ENCODE peak calls at places on chromosomes 1 and 21, in four cellular contexts. A is A549, Y is GM12878, D is K562. Z is an unnamed sample.

GRCh38 chr1:185672719-185673360 is 61.4 kb upstream of the HMCN1 start:
- DNase-seq in A (no peak), Y (no peak), D (no peak), Z (no peak)

GRCh38 chr1:15941044-15941840 is 34.7 kb downstream of the ZBTB17 start:
- DNase-seq in A (no peak), Y (no peak), D (no peak), Z (no peak)

GRCh38 chr21:41848971-41849580 is 30.1 kb downstream of the PRDM15 start:
- DNase-seq in A (peak), Y (no peak), D (no peak), Z (no peak)

GRCh38 chr1:185837711-185838110 is 103.5 kb downstream of the HMCN1 start:
- DNase-seq in A (no peak), Y (no peak), D (no peak), Z (no peak)

GRCh38 chr21:46191257-46191685 is 7.0 kb upstream of the SPATC1L start:
- DNase-seq in A (no peak), Y (no peak), D (no peak), Z (peak)

GRCh38 chr1:156618853-156619581 is at the start of gene HAPLN2:
- DNase-seq in A (peak), Y (no peak), D (no peak), Z (no peak)

GRCh38 chr1:214974002-214974401 is 108.5 kb upstream of the KCNK2 start:
- DNase-seq in A (no peak), Y (no peak), D (no peak), Z (no peak)

GRCh38 chr21:45363921-45364463 is 41.0 kb upstream of the COL18A1 start:
- DNase-seq in A (peak), Y (peak), D (peak), Z (no peak)

GRCh38 chr1:173411835-173412742 is 65.0 kb upstream of the PRDX6 start:
- DNase-seq in A (peak), Y (no peak), D (no peak), Z (no peak)

GRCh38 chr1:154729031-154729442 is 121.1 kb upstream of the ADAR start:
- DNase-seq in A (peak), Y (no peak), D (peak), Z (no peak)

GRCh38 chr1:114468710-114469468 is 42.1 kb downstream of the TRIM33 start:
- DNase-seq in A (no peak), Y (no peak), D (no peak), Z (no peak)

GRCh38 chr1:15459771-15460719 is 3.5 kb downstream of the CELA2A start:
- DNase-seq in A (no peak), Y (no peak), D (no peak), Z (peak)

GRCh38 chr1:71667224-71667623 is 586.4 kb upstream of the ZRANB2 start:
- DNase-seq in A (no peak), Y (no peak), D (no peak), Z (no peak)

GRCh38 chr1:22749503-22749902 is 38.9 kb downstream of the EPHB2 start:
- DNase-seq in A (no peak), Y (no peak), D (no peak), Z (no peak)

GRCh38 chr1:44707959-44708831 is 22.8 kb downstream of the RNU5D-1 start:
- DNase-seq in A (peak), Y (no peak), D (peak), Z (peak)

GRCh38 chr1:108000620-108001105 is 35.7 kb upstream of the VAV3 start:
- DNase-seq in A (peak), Y (no peak), D (no peak), Z (peak)

GRCh38 chr21:35458406-35458805 is 409.3 kb upstream of the RUNX1 start:
- DNase-seq in A (no peak), Y (no peak), D (no peak), Z (no peak)

GRCh38 chr1:84078108-84078823 is 65.8 kb upstream of the PRKACB start:
- DNase-seq in A (peak), Y (no peak), D (peak), Z (no peak)

GRCh38 chr1:13809461-13810159 is 109.6 kb downstream of the PRDM2 start:
- DNase-seq in A (no peak), Y (no peak), D (peak), Z (no peak)

GRCh38 chr1:235105051-235106043 is 23.3 kb downstream of the TOMM20 start:
- DNase-seq in A (no peak), Y (peak), D (no peak), Z (no peak)

GRCh38 chr1:45205910-45206721 is at the start of gene ZSWIM5:
- DNase-seq in A (peak), Y (no peak), D (peak), Z (peak)

GRCh38 chr1:202662081-202662480 is 48.2 kb downstream of the SYT2 start:
- DNase-seq in A (no peak), Y (no peak), D (no peak), Z (peak)

GRCh38 chr1:85330206-85330605 is 53.8 kb upstream of the BCL10 start:
- DNase-seq in A (peak), Y (no peak), D (no peak), Z (no peak)

GRCh38 chr1:54356680-54357147 is 49.5 kb downstream of the SSBP3 start:
- DNase-seq in A (no peak), Y (peak), D (no peak), Z (no peak)

GRCh38 chr1:197437891-197438853 is 170.1 kb downstream of the CRB1 start:
- DNase-seq in A (no peak), Y (no peak), D (no peak), Z (no peak)

GRCh38 chr1:180854456-180854855 is 58.2 kb upstream of the KIAA1614 start:
- DNase-seq in A (no peak), Y (no peak), D (peak), Z (no peak)

GRCh38 chr1:111748618-111749337 is 6.9 kb upstream of the DDX20 start:
- DNase-seq in A (no peak), Y (no peak), D (no peak), Z (peak)

GRCh38 chr1:67717876-67718275 is 32.9 kb downstream of the GADD45A start:
- DNase-seq in A (no peak), Y (no peak), D (no peak), Z (no peak)

GRCh38 chr1:154741747-154742495 is 128.2 kb downstream of the KCNN3 start:
- DNase-seq in A (peak), Y (no peak), D (peak), Z (no peak)

GRCh38 chr1:201291917-201292316 is 8.6 kb downstream of the PKP1 start:
- DNase-seq in A (no peak), Y (no peak), D (no peak), Z (no peak)

GRCh38 chr1:111598534-111598933 is 21.1 kb upstream of the RAP1A start:
- DNase-seq in A (no peak), Y (no peak), D (no peak), Z (no peak)

GRCh38 chr1:85351202-85351828 is 74.9 kb upstream of the BCL10 start:
- DNase-seq in A (no peak), Y (no peak), D (no peak), Z (no peak)

GRCh38 chr1:155169541-155169940 is 3.6 kb downstream of the KRTCAP2 start:
- DNase-seq in A (no peak), Y (no peak), D (peak), Z (no peak)

GRCh38 chr21:32921632-32922230 is 104.0 kb upstream of the OLIG2 start:
- DNase-seq in A (peak), Y (no peak), D (peak), Z (no peak)

GRCh38 chr1:32915766-32916455 is 14.7 kb upstream of the TMEM54 start:
- DNase-seq in A (no peak), Y (no peak), D (no peak), Z (no peak)

DNA sequence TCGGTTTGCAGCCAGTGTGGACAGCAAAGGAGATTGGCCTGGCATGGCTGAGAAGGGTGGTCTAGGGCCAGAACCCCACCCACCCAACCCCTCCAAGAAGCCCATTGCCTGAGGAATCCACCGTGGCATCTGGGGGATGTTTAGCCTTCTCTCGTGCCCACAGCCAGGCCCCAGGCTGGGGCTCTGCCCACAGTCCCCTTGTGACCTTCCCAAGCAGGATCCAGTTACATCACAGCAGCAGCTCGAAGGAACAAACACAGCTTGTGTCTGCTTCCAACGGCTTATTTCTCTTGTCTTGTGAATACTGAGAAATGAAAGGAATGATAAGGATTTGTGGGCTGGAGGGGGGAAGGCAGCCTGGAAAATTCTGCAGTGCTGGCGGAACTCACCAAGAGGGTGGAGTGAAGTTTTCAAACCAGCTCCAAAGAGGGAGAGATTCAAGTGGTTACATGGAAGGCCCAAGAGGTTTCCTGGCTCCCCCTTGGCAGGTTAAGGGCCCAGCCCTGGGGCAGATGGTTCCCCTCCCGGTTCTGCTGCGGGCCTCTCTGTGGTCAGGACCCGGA is 61.6 kb downstream of the DHRS3 start:
- DNase-seq in A (peak), Y (no peak), D (peak), Z (no peak)
- TF ChIP-seq RCOR1 in A (no peak), Y (no peak), D (no peak), Z (no peak)

DNA sequence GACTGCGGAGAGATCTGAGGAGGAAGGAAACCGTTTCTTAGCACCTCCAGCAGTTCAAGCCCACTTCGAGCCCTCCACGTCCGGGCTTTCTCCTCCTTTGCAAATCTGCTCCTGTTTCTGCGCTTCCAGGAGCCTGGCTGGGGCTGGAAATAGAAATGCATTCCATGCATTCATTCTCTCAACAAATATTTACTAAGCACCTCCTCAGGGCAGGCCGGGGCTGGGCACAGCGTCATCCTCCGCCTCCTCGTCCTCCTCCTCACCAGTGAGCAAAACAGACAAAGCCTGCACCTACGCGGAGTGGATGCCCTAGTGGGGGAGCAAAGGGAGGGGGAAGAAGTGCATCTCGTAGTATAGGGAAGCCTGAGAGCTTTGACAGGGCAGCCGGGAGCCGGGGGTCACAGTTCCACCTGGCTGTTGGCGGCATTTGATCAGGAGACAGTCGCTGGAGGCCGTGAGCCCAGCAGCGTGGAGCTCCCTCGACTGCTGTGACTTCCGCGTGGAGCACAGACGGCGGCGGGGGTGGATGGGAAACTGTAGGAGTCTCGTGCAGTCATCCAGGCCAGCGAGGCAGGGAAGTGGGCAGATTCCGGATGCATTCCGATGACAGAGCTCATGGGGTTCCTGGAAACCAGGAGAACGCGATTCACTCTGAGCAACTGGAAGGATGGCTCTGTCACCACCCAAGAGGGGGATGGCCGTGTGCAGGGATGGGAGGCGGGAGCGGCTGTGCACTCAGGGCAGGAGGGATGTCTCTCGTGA is 93.4 kb downstream of the SIK1 start:
- DNase-seq in A (peak), Y (no peak), D (no peak), Z (no peak)
- TF ChIP-seq REST in A (no peak), Y (no peak), D (no peak), Z (no peak)

DNA sequence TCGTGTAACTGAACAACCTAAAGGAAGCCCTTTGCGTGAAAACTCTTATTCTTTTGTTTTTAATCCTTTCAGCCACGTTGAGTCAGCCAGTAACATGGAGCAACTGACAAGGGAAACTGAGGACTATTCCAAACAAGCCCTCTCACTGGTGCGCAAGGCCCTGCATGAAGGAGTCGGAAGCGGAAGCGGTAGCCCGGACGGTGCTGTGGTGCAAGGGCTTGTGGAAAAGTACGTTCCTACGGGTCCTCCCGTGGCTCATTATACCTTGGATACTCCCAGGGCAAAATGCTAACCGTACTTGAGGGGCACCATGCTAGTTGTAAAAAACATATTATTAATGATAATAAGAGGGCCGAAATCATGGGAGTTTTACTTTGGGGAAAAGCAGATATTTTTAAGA is 49.4 kb downstream of the LAMC2 start:
- DNase-seq in A (no peak), Y (no peak), D (no peak), Z (no peak)
- TF ChIP-seq RCOR1 in A (no peak), Y (no peak), D (no peak), Z (no peak)

DNA sequence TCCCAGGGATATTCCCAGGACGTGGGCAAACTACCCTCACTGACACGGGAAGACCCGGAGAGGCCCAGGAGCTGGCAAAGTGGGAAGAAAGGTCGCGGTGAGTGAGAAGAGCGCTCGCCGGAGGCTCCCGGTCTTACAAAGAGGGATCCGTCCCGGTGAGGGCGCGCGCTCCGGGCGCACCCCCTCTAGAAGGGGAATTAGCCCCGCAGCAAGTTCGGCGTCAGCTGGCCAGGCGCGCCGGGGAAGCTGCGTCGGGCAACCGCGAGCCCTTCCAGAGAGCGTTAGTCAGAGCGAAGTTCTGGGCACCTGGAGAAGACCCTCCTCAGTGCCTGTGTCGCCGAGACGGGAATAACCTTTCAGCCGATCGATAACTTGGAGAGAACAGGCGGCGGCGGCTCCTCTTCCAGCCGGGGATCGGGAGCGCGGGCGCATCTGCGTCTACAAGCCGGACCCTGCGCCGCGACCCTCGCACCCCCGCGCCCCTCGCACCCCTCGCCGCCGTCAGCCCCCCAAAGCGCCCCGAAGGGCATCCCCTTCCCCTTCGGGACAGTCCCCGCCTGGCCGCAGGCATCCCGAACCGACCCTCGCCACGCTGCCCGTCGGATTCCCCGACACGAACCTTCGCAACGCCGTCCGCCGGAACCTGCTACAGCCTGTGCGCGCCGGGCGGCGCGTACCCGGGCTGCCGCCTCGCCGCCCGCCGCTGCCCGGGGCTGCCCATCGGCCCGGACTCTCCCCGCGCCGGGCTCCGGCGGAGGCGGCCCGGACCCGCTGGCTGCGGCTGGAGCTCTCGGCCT is 485 bp downstream of the SIPA1L2 start:
- DNase-seq in A (peak), Y (no peak), D (no peak), Z (peak)
- TF ChIP-seq REST in A (no peak), Y (no peak), D (no peak), Z (no peak)

GRCh38 chr1:12448746-12449177 is 169.2 kb downstream of the DHRS3 start:
- DNase-seq in A (no peak), Y (no peak), D (peak), Z (no peak)
- TF ChIP-seq RCOR1 in A (no peak), Y (no peak), D (peak), Z (no peak)

GRCh38 chr1:100703716-100704115 is 15.8 kb upstream of the VCAM1 start:
- DNase-seq in A (no peak), Y (no peak), D (no peak), Z (no peak)

GRCh38 chr1:100704473-100704872 is 15.1 kb upstream of the VCAM1 start:
- DNase-seq in A (no peak), Y (no peak), D (no peak), Z (no peak)

GRCh38 chr1:100706861-100707260 is 12.7 kb upstream of the VCAM1 start:
- DNase-seq in A (no peak), Y (no peak), D (no peak), Z (no peak)

GRCh38 chr1:100710881-100711660 is 8.5 kb upstream of the VCAM1 start:
- DNase-seq in A (no peak), Y (no peak), D (no peak), Z (no peak)

GRCh38 chr1:100708476-100709062 is 11.0 kb upstream of the VCAM1 start:
- DNase-seq in A (no peak), Y (no peak), D (no peak), Z (no peak)
- TF ChIP-seq REST in A (no peak), Y (no peak), D (no peak), Z (no peak)

DNA sequence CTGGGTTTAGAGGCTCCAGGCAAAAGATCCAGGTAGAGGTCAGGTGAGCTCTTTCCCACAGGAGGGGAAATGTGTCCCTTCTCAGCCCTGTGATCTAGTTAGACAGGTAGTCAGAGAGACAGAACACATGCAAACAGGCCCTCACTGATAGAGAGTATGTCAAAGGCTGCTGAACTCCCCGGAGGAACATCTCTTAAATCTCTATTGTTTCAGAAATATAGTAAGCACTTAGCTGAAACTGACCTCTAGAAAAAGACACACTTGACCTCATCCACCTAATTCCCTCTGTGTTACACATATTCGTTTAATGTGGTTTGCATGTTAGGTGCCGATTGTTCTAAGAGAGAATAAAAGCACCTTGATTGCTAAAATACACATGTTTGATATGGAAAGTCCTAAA is 23.3 kb downstream of the SUSD4 start:
- DNase-seq in A (no peak), Y (no peak), D (no peak), Z (no peak)
- TF ChIP-seq RCOR1 in A (no peak), Y (no peak), D (no peak), Z (no peak)

DNA sequence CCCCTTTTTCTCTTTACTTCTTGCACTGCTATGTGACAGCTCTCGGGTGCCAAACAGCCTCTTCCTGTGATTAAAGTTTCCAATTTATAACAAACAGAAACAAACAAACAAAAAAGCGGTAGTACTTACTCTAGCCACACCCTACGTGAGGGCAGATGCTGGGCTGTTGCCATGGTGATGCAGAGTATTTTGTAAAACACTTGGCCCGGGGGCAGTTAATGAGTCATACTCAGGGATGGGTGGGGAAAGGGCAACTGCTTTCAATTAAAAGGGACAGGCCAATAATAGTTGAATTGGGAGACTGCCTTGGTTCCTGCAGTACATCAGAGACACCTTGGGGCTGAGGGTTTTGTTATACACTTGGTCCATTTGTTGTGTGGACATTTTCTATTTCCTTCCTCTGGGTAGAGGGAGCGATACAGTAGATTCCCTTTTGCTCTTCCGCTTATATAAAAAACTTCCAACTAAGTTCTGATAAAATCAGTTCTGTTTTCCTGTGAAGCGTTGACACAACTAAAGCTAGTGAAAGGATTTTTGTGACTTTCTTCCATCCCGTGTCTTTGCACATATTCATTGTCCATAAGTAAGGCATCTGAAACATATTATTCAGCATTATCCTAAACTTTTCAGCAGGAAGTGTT is 36.5 kb upstream of the THEM4 start:
- DNase-seq in A (peak), Y (no peak), D (peak), Z (peak)
- TF ChIP-seq REST in A (no peak), Y (no peak), D (no peak), Z (peak)